ENCODE peak calls at places on chromosome 6, in seven cellular contexts. R is transverse colon, B is Panc1, S is K562, F is GM12878, V is sigmoid colon, O is suprapubic skin. E is an unnamed sample. For H3K4me1, the result is how much of the 10 kb centered on the place peaks cover.

GRCh38 chr6:45626087-45626891 is 248.6 kb upstream of the SUPT3H start:
- DNase-seq in B (no peak), V (no peak), R (no peak), S (no peak), O (no peak), F (no peak), E (no peak)

GRCh38 chr6:67896476-67896875 is 738.6 kb upstream of the ADGRB3 start:
- DNase-seq in R (no peak), F (no peak), B (no peak), S (peak), O (no peak), V (no peak), E (no peak)

GRCh38 chr6:161067749-161068148 is 76.2 kb downstream of the MAP3K4 start:
- DNase-seq in R (no peak), B (no peak), V (no peak), F (no peak), S (no peak), O (no peak), E (no peak)

GRCh38 chr6:6218246-6219085 is 102.0 kb downstream of the F13A1 start:
- DNase-seq in F (no peak), R (no peak), S (peak), V (no peak), O (no peak), B (no peak), E (no peak)

GRCh38 chr6:142809947-142810346 is 135.0 kb downstream of the HIVEP2 start:
- DNase-seq in O (no peak), S (no peak), F (no peak), B (no peak), R (no peak), V (no peak), E (no peak)

GRCh38 chr6:106309766-106310373 is 15.7 kb downstream of the ATG5 start:
- DNase-seq in S (no peak), O (no peak), V (no peak), R (no peak), B (peak), F (no peak), E (no peak)

GRCh38 chr6:111952326-111952725 is 79.1 kb upstream of the FYN start:
- DNase-seq in R (no peak), B (no peak), S (no peak), F (no peak), V (no peak), O (peak), E (no peak)

GRCh38 chr6:79269877-79270276 is 35.4 kb upstream of the HMGN3 start:
- DNase-seq in O (no peak), V (no peak), R (no peak), B (no peak), F (no peak), S (peak), E (no peak)

GRCh38 chr6:75424610-75425548 is 68.7 kb downstream of the FILIP1 start:
- DNase-seq in S (no peak), V (no peak), F (no peak), O (no peak), B (no peak), R (no peak), E (no peak)

GRCh38 chr6:27066381-27066780 is 181.1 kb upstream of the PRSS16 start:
- DNase-seq in B (no peak), V (no peak), R (no peak), O (no peak), F (no peak), S (no peak), E (no peak)

GRCh38 chr6:80282913-80283554 is 176.6 kb downstream of the BCKDHB start:
- DNase-seq in V (no peak), B (no peak), O (no peak), R (no peak), F (no peak), S (no peak), E (no peak)

GRCh38 chr6:2807342-2808090 is 34.1 kb downstream of the SERPINB1 start:
- DNase-seq in V (no peak), R (no peak), B (no peak), F (no peak), O (no peak), S (no peak), E (no peak)

GRCh38 chr6:135183532-135184440 is 2.7 kb downstream of the MYB start:
- DNase-seq in V (no peak), O (no peak), S (peak), R (peak), F (no peak), B (peak), E (peak)

GRCh38 chr6:146913842-146914562 is 290.2 kb upstream of the STXBP5 start:
- DNase-seq in B (peak), R (peak), V (peak), S (peak), O (peak), F (no peak), E (peak)

GRCh38 chr6:166624275-166624674 is 2.8 kb downstream of the RPS6KA2 start:
- DNase-seq in B (no peak), O (no peak), S (no peak), V (peak), F (no peak), R (no peak), E (peak)

GRCh38 chr6:108837236-108837971 is 10.8 kb upstream of the ARMC2 start:
- DNase-seq in R (no peak), V (no peak), O (no peak), S (no peak), B (no peak), F (no peak), E (no peak)

GRCh38 chr6:53241936-53242335 is 93.3 kb upstream of the GCM1 start:
- DNase-seq in F (no peak), O (no peak), B (no peak), R (no peak), V (no peak), S (no peak), E (no peak)

GRCh38 chr6:140253096-140253495 is 878.6 kb upstream of the CITED2 start:
- DNase-seq in S (no peak), R (no peak), O (no peak), F (no peak), B (no peak), V (no peak), E (no peak)

GRCh38 chr6:34525431-34526175 is 30.5 kb downstream of the SPDEF start:
- DNase-seq in B (no peak), R (no peak), O (no peak), F (no peak), S (no peak), V (no peak), E (no peak)

GRCh38 chr6:108838101-108838717 is 10.0 kb upstream of the ARMC2 start:
- DNase-seq in S (no peak), B (no peak), V (no peak), O (no peak), F (no peak), R (no peak), E (no peak)

GRCh38 chr6:12605888-12606345 is 110.7 kb upstream of the PHACTR1 start:
- DNase-seq in O (no peak), R (peak), F (peak), B (peak), V (no peak), S (peak), E (peak)

GRCh38 chr6:89790403-89790802 is 29.2 kb downstream of the MDN1 start:
- DNase-seq in V (no peak), B (no peak), O (no peak), F (no peak), S (no peak), R (no peak), E (no peak)

GRCh38 chr6:39108041-39108839 is 6.7 kb downstream of the SAYSD1 start:
- DNase-seq in O (no peak), F (no peak), B (no peak), R (no peak), S (no peak), V (no peak), E (no peak)

GRCh38 chr6:96391776-96392175 is 129.8 kb upstream of the UFL1 start:
- DNase-seq in O (no peak), B (no peak), S (no peak), R (peak), F (no peak), V (no peak), E (no peak)

GRCh38 chr6:106347219-106347618 is 13.3 kb upstream of the CRYBG1 start:
- DNase-seq in B (no peak), V (no peak), O (no peak), F (no peak), S (no peak), R (no peak), E (no peak)

GRCh38 chr6:6712258-6712978 is 123.9 kb downstream of the LY86 start:
- DNase-seq in V (no peak), S (peak), R (peak), F (no peak), O (no peak), B (no peak), E (no peak)

GRCh38 chr6:121652223-121652622 is 216.8 kb downstream of the GJA1 start:
- DNase-seq in R (no peak), V (no peak), B (no peak), F (no peak), S (no peak), O (no peak), E (no peak)
- TF ChIP-seq POLR2AphosphoS5 in R (no peak), V (no peak), B (no peak), F (no peak), S (no peak), O (no peak), E (no peak)

DNA sequence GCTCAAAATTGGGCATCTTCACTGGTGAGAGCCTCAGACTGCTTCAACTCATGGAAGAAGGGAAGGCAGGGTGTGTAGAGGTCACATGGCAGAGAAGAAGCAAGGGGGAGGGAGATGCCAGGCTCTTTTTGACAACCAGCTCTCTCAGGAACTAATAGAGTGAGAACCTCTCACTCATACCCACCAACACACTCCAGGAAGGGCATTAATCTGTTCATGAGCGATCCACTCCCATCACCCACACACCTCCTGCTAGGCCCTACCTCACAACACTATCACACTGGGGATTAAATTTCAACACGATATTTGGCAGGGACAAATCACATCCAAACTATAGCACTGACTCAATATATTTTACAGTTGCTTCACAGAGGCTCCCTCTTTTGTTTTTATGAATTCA is 2.0 kb downstream of the MSH5 start:
- DNase-seq in S (no peak), V (no peak), R (no peak), O (no peak), B (no peak), F (no peak), E (no peak)
- H3K27ac ChIP-seq in S (peak), V (no peak), R (no peak), O (no peak), B (no peak), F (no peak), E (no peak)

DNA sequence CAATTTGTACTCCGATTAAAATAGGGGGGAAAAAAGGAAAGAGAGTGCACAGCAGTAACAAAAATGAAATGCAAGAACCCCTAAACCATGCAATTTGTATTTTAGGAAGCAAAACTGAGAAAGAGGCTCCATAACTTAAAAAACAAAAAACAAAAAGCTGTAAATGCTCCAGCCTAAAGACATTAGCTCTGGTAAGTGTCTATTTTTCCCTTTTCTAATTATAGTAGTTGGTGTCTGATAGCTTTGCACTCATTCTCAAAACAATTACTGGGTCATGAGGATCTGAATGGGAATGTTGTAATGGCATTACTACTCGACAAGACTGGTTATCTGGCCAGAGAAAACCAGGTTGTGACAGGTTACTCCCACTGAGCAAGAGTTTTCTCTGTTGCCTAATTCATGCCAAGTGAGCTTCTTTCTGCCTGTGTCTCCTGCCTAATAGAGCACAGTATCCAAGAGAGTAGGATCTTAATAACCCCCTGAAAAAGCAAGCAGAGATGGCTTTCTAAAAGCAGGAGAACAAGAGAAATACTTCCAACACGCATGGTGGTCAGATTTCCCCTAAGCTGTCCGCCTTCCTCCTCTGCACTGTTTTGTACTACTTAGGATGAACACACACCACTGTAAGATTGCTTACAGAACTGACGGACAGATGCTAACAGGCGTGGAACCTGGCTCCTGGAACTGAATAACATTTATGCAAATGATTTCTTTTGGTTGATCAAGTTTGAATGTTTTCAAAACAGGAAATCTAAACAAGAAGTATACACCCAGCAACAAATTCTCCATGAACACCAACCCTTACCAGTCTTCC is 86.4 kb downstream of the FKBP5 start:
- DNase-seq in R (no peak), S (no peak), F (no peak), V (peak), O (no peak), B (no peak), E (peak)
- H3K4me1 ChIP-seq in R (half or more), S (under half), F (under half), V (half or more), O (half or more), B (under half), E (under half)

GRCh38 chr6:158894192-158894591 is 75.0 kb upstream of the EZR start:
- DNase-seq in B (peak), O (no peak), S (no peak), F (no peak), V (no peak), R (no peak), E (no peak)
- TF ChIP-seq POLR2AphosphoS5 in B (no peak), O (no peak), S (no peak), F (no peak), V (no peak), R (no peak), E (no peak)

GRCh38 chr6:132253211-132253610 is 148.1 kb downstream of the MOXD1 start:
- DNase-seq in V (no peak), F (no peak), B (no peak), R (no peak), S (no peak), O (no peak), E (no peak)
- H3K27ac ChIP-seq in V (no peak), F (no peak), B (no peak), R (no peak), S (no peak), O (peak), E (no peak)

GRCh38 chr6:137795510-137795909 is 71.5 kb upstream of the TNFAIP3 start:
- DNase-seq in F (no peak), V (no peak), O (no peak), S (no peak), B (no peak), R (no peak), E (no peak)
- H3K4me1 ChIP-seq in F (under half), V (under half), O (under half), S (under half), B (under half), R (under half), E (under half)